ENCODE peak calls at places on chromosomes 7 and 10, in nine cellular contexts. J is foreskin keratinocyte, B is GM20000, A is thoracic aorta, C is GM10248, I is fibroblast of pulmonary artery, F is heart right ventricle, K is upper lobe of right lung, Y is testis. T is an unnamed sample.
A peak's percentile ranks its signal among the peaks of the same experiment; 100 is the strongest.

GRCh38 chr7:47466832-47467231 is 115.1 kb downstream of the TNS3 start:
- DNase-seq in I (no peak), J (no peak), C (no peak), B (no peak), K (no peak), F (no peak), Y (no peak), A (no peak), T (no peak)

GRCh38 chr10:88032566-88032965 is 169.1 kb downstream of the PTEN start:
- DNase-seq in A (no peak), C (no peak), F (no peak), I (peak; percentile 78), J (peak; percentile 37), B (no peak), K (no peak), Y (no peak), T (no peak)

GRCh38 chr10:69379800-69380199 is 36.9 kb downstream of the TACR2 start:
- DNase-seq in K (no peak), C (no peak), F (no peak), J (no peak), A (no peak), B (no peak), Y (no peak), I (no peak), T (no peak)

GRCh38 chr7:14009453-14010418 is 20.3 kb upstream of the ETV1 start:
- DNase-seq in F (no peak), K (no peak), I (no peak), C (no peak), B (no peak), J (no peak), A (no peak), Y (no peak), T (no peak)

GRCh38 chr7:121480566-121481335 is 84.6 kb upstream of the FAM3C start:
- DNase-seq in B (no peak), C (no peak), K (no peak), F (no peak), I (no peak), J (no peak), A (no peak), Y (no peak), T (no peak)

GRCh38 chr10:93752761-93753160 is 5.0 kb upstream of the LGI1 start:
- DNase-seq in B (no peak), F (no peak), A (no peak), K (no peak), Y (no peak), I (peak; percentile 36), C (no peak), J (peak; percentile 34), T (no peak)

GRCh38 chr10:77501152-77501845 is 136.3 kb downstream of the KCNMA1 start:
- DNase-seq in K (no peak), Y (no peak), J (peak; percentile 36), B (no peak), F (no peak), A (peak; percentile 36), I (peak; percentile 77), C (no peak), T (no peak)

GRCh38 chr10:94602729-94603515 is 57.3 kb downstream of the HELLS start:
- DNase-seq in C (no peak), J (no peak), I (peak; percentile 36), Y (no peak), F (no peak), B (no peak), A (no peak), K (no peak), T (no peak)

GRCh38 chr7:93442478-93443224 is 131.9 kb downstream of the CALCR start:
- DNase-seq in F (no peak), B (peak; percentile 38), J (peak; percentile 3), I (peak; percentile 52), A (no peak), Y (peak; percentile 55), C (no peak), K (no peak), T (no peak)

GRCh38 chr10:50511512-50512213 is 112.1 kb downstream of the SGMS1 start:
- DNase-seq in J (peak; percentile 42), B (no peak), I (peak; percentile 22), Y (no peak), F (no peak), K (no peak), A (no peak), C (no peak), T (no peak)

GRCh38 chr10:42593284-42593683 is 45.1 kb downstream of the ZNF33B start:
- DNase-seq in A (no peak), I (no peak), B (no peak), J (peak; percentile 2), Y (no peak), C (no peak), K (no peak), F (no peak), T (no peak)

GRCh38 chr10:72321248-72322029 is 33.3 kb downstream of the DNAJB12 start:
- DNase-seq in J (no peak), Y (no peak), I (no peak), F (no peak), K (no peak), B (no peak), A (no peak), C (no peak), T (no peak)

GRCh38 chr7:44320141-44320540 is 5.3 kb downstream of the CAMK2B start:
- DNase-seq in K (no peak), C (no peak), A (no peak), I (no peak), Y (no peak), B (no peak), F (no peak), J (no peak), T (no peak)

GRCh38 chr10:91879514-91880170 is 29.6 kb downstream of the FGFBP3 start:
- DNase-seq in C (no peak), A (no peak), F (no peak), B (no peak), K (no peak), I (no peak), Y (no peak), J (no peak), T (no peak)

GRCh38 chr10:43322769-43323168 is 48.7 kb upstream of the FXYD4 start:
- DNase-seq in K (peak; percentile 94), I (peak; percentile 74), A (peak; percentile 60), B (no peak), Y (peak; percentile 96), J (peak; percentile 26), C (peak; percentile 49), F (peak; percentile 89), T (peak; percentile 83)

GRCh38 chr7:30926323-30926722 is 14.7 kb downstream of the AQP1 start:
- DNase-seq in Y (peak; percentile 7), C (no peak), B (no peak), F (peak; percentile 6), A (no peak), I (no peak), K (peak; percentile 39), J (no peak), T (no peak)

GRCh38 chr7:29202651-29203069 is 8.1 kb downstream of the CHN2 start:
- DNase-seq in A (no peak), K (no peak), Y (peak; percentile 27), I (no peak), J (no peak), B (no peak), F (no peak), C (no peak), T (no peak)

GRCh38 chr10:2650328-2650727 is 417.0 kb upstream of the PFKP start:
- DNase-seq in Y (no peak), C (no peak), J (no peak), F (no peak), B (no peak), I (no peak), A (no peak), K (no peak), T (no peak)

DNA sequence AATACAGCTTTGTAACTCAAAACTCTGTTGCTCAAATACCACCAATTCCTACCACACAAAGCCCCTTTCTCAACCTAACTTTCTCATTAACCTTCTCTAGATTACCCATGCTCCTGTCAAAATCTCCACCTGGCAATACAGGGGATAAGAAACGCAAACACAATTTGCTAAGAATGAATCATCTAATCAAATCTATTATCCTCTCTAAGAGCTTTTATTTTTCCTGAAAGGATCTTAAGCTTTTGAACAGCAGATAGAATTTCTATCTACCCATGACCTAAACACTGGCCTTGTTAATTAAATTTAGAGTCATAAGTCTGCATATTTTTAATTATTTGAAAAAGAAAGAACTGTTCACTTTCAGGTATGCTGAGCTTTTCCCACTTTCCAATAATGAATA is 98.3 kb downstream of the HBP1 start:
- DNase-seq in Y (no peak), B (no peak), J (no peak), F (no peak), K (no peak), C (no peak), A (no peak), I (no peak), T (no peak)
- TF ChIP-seq CTCF in Y (no peak), B (no peak), J (no peak), F (no peak), K (no peak), C (no peak), A (no peak), I (no peak), T (no peak)

GRCh38 chr7:123772652-123773051 is 23.8 kb upstream of the WASL start:
- DNase-seq in Y (no peak), A (no peak), K (no peak), I (no peak), B (no peak), J (no peak), F (no peak), C (no peak), T (no peak)

GRCh38 chr7:123770378-123770777 is 21.6 kb upstream of the WASL start:
- DNase-seq in K (no peak), C (peak; percentile 66), J (peak; percentile 88), B (peak; percentile 63), Y (no peak), I (peak; percentile 74), F (no peak), A (no peak), T (peak; percentile 76)

GRCh38 chr7:123769371-123769770 is 20.6 kb upstream of the WASL start:
- DNase-seq in J (no peak), K (no peak), Y (peak; percentile 34), B (no peak), F (no peak), A (no peak), C (no peak), I (peak; percentile 75), T (peak; percentile 67)

GRCh38 chr7:123771846-123772245 is 23.0 kb upstream of the WASL start:
- DNase-seq in Y (no peak), I (no peak), B (no peak), K (no peak), J (no peak), A (no peak), F (no peak), C (no peak), T (no peak)

GRCh38 chr7:123771256-123771655 is 22.5 kb upstream of the WASL start:
- DNase-seq in J (no peak), B (no peak), Y (no peak), I (no peak), F (no peak), C (no peak), K (no peak), A (no peak), T (no peak)
- TF ChIP-seq CTCF in J (peak; percentile 40), B (no peak), Y (no peak), I (no peak), F (no peak), C (no peak), K (no peak), A (no peak), T (peak; percentile 19)

GRCh38 chr7:119344466-119344865 is 928.5 kb upstream of the KCND2 start:
- DNase-seq in C (no peak), Y (no peak), A (no peak), B (no peak), F (no peak), I (no peak), K (no peak), J (no peak), T (no peak)
- TF ChIP-seq CTCF in C (no peak), Y (no peak), A (no peak), B (no peak), F (no peak), I (no peak), K (no peak), J (no peak), T (no peak)

GRCh38 chr7:50229964-50230363 is 74.6 kb upstream of the IKZF1 start:
- DNase-seq in J (no peak), Y (no peak), K (no peak), F (no peak), I (peak; percentile 2), C (no peak), B (no peak), A (no peak), T (no peak)
- TF ChIP-seq CTCF in J (peak; percentile 61), Y (peak; percentile 39), K (peak; percentile 43), F (no peak), I (peak; percentile 20), C (peak; percentile 22), B (peak; percentile 33), A (no peak), T (no peak)